ENCODE peak calls at places on chromosomes 3 and 15, in five cellular contexts. One of them, this sample, is unnamed.

GRCh38 chr3:87509401-87509800 is 233.0 kb upstream of the POU1F1 start:
- DNase-seq in HTR-8/SVneo: no peak
- DNase-seq in activated CD8-positive, alpha-beta memory T cell treated with anti-CD3 and anti-CD28 coated beads for 24 hours: no peak
- DNase-seq in left ventricle myocardium superior: no peak
- DNase-seq in nephron progenitor cell: no peak
- DNase-seq in this sample: no peak

GRCh38 chr3:12670789-12671450 is 7.0 kb upstream of the RAF1 start:
- DNase-seq in HTR-8/SVneo: no peak
- DNase-seq in activated CD8-positive, alpha-beta memory T cell treated with anti-CD3 and anti-CD28 coated beads for 24 hours: no peak
- DNase-seq in left ventricle myocardium superior: peak
- DNase-seq in nephron progenitor cell: no peak
- DNase-seq in this sample: no peak

GRCh38 chr3:187807086-187807862 is 62.0 kb upstream of the BCL6 start:
- DNase-seq in HTR-8/SVneo: no peak
- DNase-seq in activated CD8-positive, alpha-beta memory T cell treated with anti-CD3 and anti-CD28 coated beads for 24 hours: no peak
- DNase-seq in left ventricle myocardium superior: no peak
- DNase-seq in nephron progenitor cell: no peak
- DNase-seq in this sample: no peak

GRCh38 chr15:96066852-96067490 is 263.5 kb upstream of the NR2F2 start:
- DNase-seq in HTR-8/SVneo: no peak
- DNase-seq in activated CD8-positive, alpha-beta memory T cell treated with anti-CD3 and anti-CD28 coated beads for 24 hours: no peak
- DNase-seq in left ventricle myocardium superior: no peak
- DNase-seq in nephron progenitor cell: no peak
- DNase-seq in this sample: no peak

GRCh38 chr3:2218826-2219225 is 120.2 kb downstream of the CNTN4 start:
- DNase-seq in HTR-8/SVneo: no peak
- DNase-seq in activated CD8-positive, alpha-beta memory T cell treated with anti-CD3 and anti-CD28 coated beads for 24 hours: no peak
- DNase-seq in left ventricle myocardium superior: no peak
- DNase-seq in nephron progenitor cell: no peak
- DNase-seq in this sample: no peak

GRCh38 chr3:50272911-50273688 is 4.2 kb downstream of the SEMA3B start:
- DNase-seq in HTR-8/SVneo: peak
- DNase-seq in activated CD8-positive, alpha-beta memory T cell treated with anti-CD3 and anti-CD28 coated beads for 24 hours: peak
- DNase-seq in left ventricle myocardium superior: peak
- DNase-seq in nephron progenitor cell: peak
- DNase-seq in this sample: peak

GRCh38 chr3:137769321-137770065 is 5.4 kb downstream of the SOX14 start:
- DNase-seq in HTR-8/SVneo: no peak
- DNase-seq in activated CD8-positive, alpha-beta memory T cell treated with anti-CD3 and anti-CD28 coated beads for 24 hours: no peak
- DNase-seq in left ventricle myocardium superior: no peak
- DNase-seq in nephron progenitor cell: no peak
- DNase-seq in this sample: no peak

GRCh38 chr3:112391648-112392047 is 58.7 kb downstream of the CD200 start:
- DNase-seq in HTR-8/SVneo: no peak
- DNase-seq in activated CD8-positive, alpha-beta memory T cell treated with anti-CD3 and anti-CD28 coated beads for 24 hours: no peak
- DNase-seq in left ventricle myocardium superior: no peak
- DNase-seq in nephron progenitor cell: no peak
- DNase-seq in this sample: no peak

GRCh38 chr3:111882194-111882593 is 23.1 kb downstream of the PHLDB2 start:
- DNase-seq in HTR-8/SVneo: no peak
- DNase-seq in activated CD8-positive, alpha-beta memory T cell treated with anti-CD3 and anti-CD28 coated beads for 24 hours: no peak
- DNase-seq in left ventricle myocardium superior: no peak
- DNase-seq in nephron progenitor cell: no peak
- DNase-seq in this sample: no peak

GRCh38 chr15:83837946-83838571 is 184.1 kb downstream of the ADAMTSL3 start:
- DNase-seq in HTR-8/SVneo: peak
- DNase-seq in activated CD8-positive, alpha-beta memory T cell treated with anti-CD3 and anti-CD28 coated beads for 24 hours: no peak
- DNase-seq in left ventricle myocardium superior: peak
- DNase-seq in nephron progenitor cell: peak
- DNase-seq in this sample: no peak

GRCh38 chr3:131239250-131239649 is 142.3 kb upstream of the NUDT16 start:
- DNase-seq in HTR-8/SVneo: no peak
- DNase-seq in activated CD8-positive, alpha-beta memory T cell treated with anti-CD3 and anti-CD28 coated beads for 24 hours: no peak
- DNase-seq in left ventricle myocardium superior: no peak
- DNase-seq in nephron progenitor cell: no peak
- DNase-seq in this sample: no peak

GRCh38 chr3:98612996-98613517 is 19.6 kb upstream of the CPOX start:
- DNase-seq in HTR-8/SVneo: no peak
- DNase-seq in activated CD8-positive, alpha-beta memory T cell treated with anti-CD3 and anti-CD28 coated beads for 24 hours: no peak
- DNase-seq in left ventricle myocardium superior: peak
- DNase-seq in nephron progenitor cell: no peak
- DNase-seq in this sample: no peak

GRCh38 chr15:69824877-69825406 is 272.8 kb downstream of the TLE3 start:
- DNase-seq in HTR-8/SVneo: no peak
- DNase-seq in activated CD8-positive, alpha-beta memory T cell treated with anti-CD3 and anti-CD28 coated beads for 24 hours: no peak
- DNase-seq in left ventricle myocardium superior: no peak
- DNase-seq in nephron progenitor cell: no peak
- DNase-seq in this sample: no peak

GRCh38 chr3:58009026-58009748 is 965 bp downstream of the FLNB start:
- DNase-seq in HTR-8/SVneo: no peak
- DNase-seq in activated CD8-positive, alpha-beta memory T cell treated with anti-CD3 and anti-CD28 coated beads for 24 hours: peak
- DNase-seq in left ventricle myocardium superior: peak
- DNase-seq in nephron progenitor cell: peak
- DNase-seq in this sample: no peak

GRCh38 chr3:45904931-45905330 is 18.6 kb downstream of the CCR9 start:
- DNase-seq in HTR-8/SVneo: no peak
- DNase-seq in activated CD8-positive, alpha-beta memory T cell treated with anti-CD3 and anti-CD28 coated beads for 24 hours: no peak
- DNase-seq in left ventricle myocardium superior: no peak
- DNase-seq in nephron progenitor cell: no peak
- DNase-seq in this sample: no peak

GRCh38 chr3:72150634-72151412 is 365.9 kb upstream of the PROK2 start:
- DNase-seq in HTR-8/SVneo: no peak
- DNase-seq in activated CD8-positive, alpha-beta memory T cell treated with anti-CD3 and anti-CD28 coated beads for 24 hours: no peak
- DNase-seq in left ventricle myocardium superior: no peak
- DNase-seq in nephron progenitor cell: no peak
- DNase-seq in this sample: no peak

GRCh38 chr15:76333720-76334437 is 2.7 kb upstream of the ISL2 start:
- DNase-seq in HTR-8/SVneo: no peak
- DNase-seq in activated CD8-positive, alpha-beta memory T cell treated with anti-CD3 and anti-CD28 coated beads for 24 hours: no peak
- DNase-seq in left ventricle myocardium superior: no peak
- DNase-seq in nephron progenitor cell: peak
- DNase-seq in this sample: no peak

This sample was measured in NK-92 treated with Interleukin-12 subunit alpha and Interleukin-12 subunit beta, amount 100 ng/mL, for 24 hours.